ENCODE peak calls at places on chromosomes 5 and 9, in seven cellular contexts. E is GM23338, B is aorta, T is A549, D is heart right ventricle, K is neural progenitor cell, Q is Panc1. U is an unnamed sample. For H3K4me1, the result is how much of the 10 kb centered on the place peaks cover.

GRCh38 chr5:172658869-172659513 is 17.9 kb downstream of the NEURL1B start:
- DNase-seq in Q (no peak), D (peak), T (no peak), E (no peak), B (peak), K (no peak), U (no peak)

GRCh38 chr9:92564982-92565381 is 29.2 kb upstream of the ECM2 start:
- DNase-seq in Q (no peak), B (no peak), K (no peak), E (no peak), T (no peak), D (no peak), U (no peak)

GRCh38 chr5:14268236-14268701 is 125.1 kb downstream of the TRIO start:
- DNase-seq in B (peak), Q (peak), D (no peak), E (no peak), T (peak), K (no peak), U (no peak)

GRCh38 chr5:31664566-31664965 is 25.6 kb downstream of the PDZD2 start:
- DNase-seq in K (peak), T (peak), D (no peak), Q (no peak), E (peak), B (no peak), U (no peak)

GRCh38 chr9:3746296-3747275 is 220.8 kb upstream of the RFX3 start:
- DNase-seq in T (peak), K (no peak), E (no peak), D (no peak), Q (no peak), B (no peak), U (no peak)

GRCh38 chr9:23380821-23381220 is 445.2 kb downstream of the ELAVL2 start:
- DNase-seq in E (no peak), T (no peak), B (no peak), K (no peak), D (no peak), Q (no peak), U (no peak)

GRCh38 chr9:130298663-130299279 is 33.2 kb downstream of the HMCN2 start:
- DNase-seq in K (peak), E (peak), Q (no peak), B (peak), D (no peak), T (no peak), U (no peak)

GRCh38 chr5:98454904-98455303 is 318.6 kb upstream of the RGMB start:
- DNase-seq in T (peak), Q (peak), E (no peak), K (no peak), D (no peak), B (no peak), U (no peak)

GRCh38 chr5:88694087-88694703 is 188.8 kb downstream of the MEF2C start:
- DNase-seq in T (no peak), E (no peak), K (no peak), D (no peak), B (no peak), Q (no peak), U (no peak)

GRCh38 chr9:133727876-133728441 is 10.2 kb downstream of the SARDH start:
- DNase-seq in Q (no peak), B (no peak), E (no peak), D (no peak), T (no peak), K (peak), U (peak)

GRCh38 chr5:17326600-17327037 is 109.2 kb downstream of the BASP1 start:
- DNase-seq in B (no peak), E (no peak), Q (no peak), K (no peak), D (no peak), T (no peak), U (no peak)

GRCh38 chr9:84238652-84239051 is 101.9 kb downstream of the SLC28A3 start:
- DNase-seq in D (no peak), B (no peak), Q (no peak), K (no peak), T (peak), E (no peak), U (no peak)

GRCh38 chr5:135986891-135987401 is 32.2 kb upstream of the LECT2 start:
- DNase-seq in D (no peak), Q (no peak), E (no peak), K (no peak), T (no peak), B (no peak), U (no peak)

DNA sequence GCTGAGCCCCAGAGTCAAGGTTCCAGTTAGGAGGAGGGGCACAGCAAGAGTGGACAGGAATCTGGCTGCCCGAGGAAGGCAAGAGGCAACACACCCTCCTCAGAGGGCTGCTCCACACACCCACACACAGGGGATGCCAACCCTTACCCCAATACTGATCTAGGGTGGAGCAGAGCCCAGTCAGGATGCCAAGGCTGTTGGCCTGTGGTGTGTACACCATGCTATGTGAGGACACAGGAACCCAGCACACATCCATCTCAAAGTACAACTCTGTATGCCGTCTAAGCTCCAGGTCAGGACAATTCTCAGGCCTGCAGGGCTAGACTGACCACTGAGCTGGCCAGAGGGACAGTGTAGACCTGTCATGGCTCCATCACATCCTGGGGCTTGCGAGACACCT is 2.6 kb downstream of the SEPTIN8 start:
- DNase-seq in T (no peak), Q (no peak), D (no peak), E (no peak), K (no peak), B (peak), U (no peak)
- H3K4me1 ChIP-seq in T (under half), Q (under half), D (half or more), E (under half), K (under half), B (under half), U (under half)

DNA sequence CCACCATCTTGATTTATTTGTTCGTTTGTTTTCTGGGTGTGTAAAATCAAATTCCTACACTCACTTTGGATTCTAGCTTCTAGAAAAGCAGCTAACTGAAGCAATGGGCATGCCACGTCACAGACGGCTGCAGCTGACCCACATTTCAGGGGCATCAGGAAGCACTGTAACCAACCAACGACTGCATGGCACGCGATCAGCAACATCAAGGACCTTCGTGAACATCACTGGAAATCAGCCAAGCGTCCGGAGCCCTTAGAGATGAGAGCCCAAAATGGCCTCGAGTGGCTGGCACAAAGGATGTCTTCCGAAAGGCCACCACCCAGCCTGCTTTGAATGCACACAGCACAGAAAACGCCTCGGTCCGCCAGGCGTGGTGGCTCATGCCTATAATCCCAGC is 191.1 kb downstream of the OLFM1 start:
- DNase-seq in D (no peak), E (no peak), B (no peak), Q (no peak), T (no peak), K (no peak), U (no peak)
- H3K4me3 ChIP-seq in D (no peak), E (no peak), B (no peak), Q (no peak), T (no peak), K (no peak), U (no peak)

GRCh38 chr5:177343777-177344176 is 7.7 kb downstream of the LMAN2 start:
- DNase-seq in Q (no peak), B (no peak), T (no peak), K (no peak), E (no peak), D (no peak), U (no peak)
- H3K4me1 ChIP-seq in Q (under half), B (under half), T (under half), K (under half), E (under half), D (under half), U (under half)

DNA sequence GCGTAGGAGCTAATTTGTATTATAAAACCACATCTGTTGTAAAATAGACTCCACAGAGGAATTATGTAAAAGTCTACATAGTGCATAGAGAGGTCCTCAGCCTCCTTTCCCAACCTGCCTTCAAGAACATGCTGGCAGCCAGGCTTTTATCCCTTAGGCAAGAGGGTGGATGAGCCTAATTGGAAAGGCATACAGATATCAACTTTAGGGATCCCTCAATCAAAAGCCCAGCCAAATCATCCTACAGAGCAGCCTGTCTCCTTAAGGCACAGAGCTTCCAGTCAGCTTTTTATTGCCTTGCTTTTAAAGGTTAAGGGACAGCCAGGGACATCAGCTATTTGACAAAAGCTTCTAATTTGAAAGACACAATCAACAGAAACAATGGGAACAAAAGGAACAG is 13.1 kb upstream of the ACTBL2 start:
- DNase-seq in E (peak), T (no peak), K (peak), B (no peak), Q (no peak), D (no peak), U (no peak)
- H3K4me3 ChIP-seq in E (no peak), T (no peak), K (no peak), B (no peak), Q (no peak), D (no peak), U (no peak)

GRCh38 chr5:124713595-124713994 is 32.8 kb downstream of the ZNF608 start:
- DNase-seq in B (no peak), E (no peak), D (no peak), Q (no peak), K (no peak), T (no peak), U (no peak)
- H3K4me1 ChIP-seq in B (under half), E (under half), D (under half), Q (under half), K (half or more), T (under half), U (under half)